ENCODE peak calls at places on chromosomes 11 and 22, in five cellular contexts. X is heart left ventricle, Q is right lobe of liver, C is hepatocyte, Z is fibroblast of lung. J is an unnamed sample. For H3K4me1, the result is how much of the 10 kb centered on the place peaks cover.

GRCh38 chr11:63933459-63933858 is 5.3 kb upstream of the NAA40 start:
- DNase-seq in X (no peak), C (no peak), Q (no peak), Z (no peak), J (no peak)

GRCh38 chr22:19902245-19902699 is 39.3 kb upstream of the COMT start:
- DNase-seq in X (no peak), Z (no peak), C (no peak), Q (no peak), J (no peak)

GRCh38 chr11:77082838-77083552 is 16.2 kb downstream of the CAPN5 start:
- DNase-seq in Q (peak), C (no peak), Z (peak), X (peak), J (peak)

GRCh38 chr22:44931077-44931540 is 78.7 kb downstream of the PHF21B start:
- DNase-seq in X (peak), Z (peak), Q (peak), C (peak), J (no peak)

GRCh38 chr11:47394322-47395224 is 13.8 kb upstream of the SLC39A13 start:
- DNase-seq in C (no peak), X (peak), Q (peak), Z (no peak), J (no peak)

GRCh38 chr11:70544774-70545625 is 146.7 kb downstream of the CTTN start:
- DNase-seq in C (peak), Q (peak), X (peak), Z (no peak), J (no peak)

GRCh38 chr22:47091921-47092700 is 329.7 kb downstream of the TBC1D22A start:
- DNase-seq in Z (no peak), Q (no peak), X (no peak), C (no peak), J (no peak)

GRCh38 chr11:24155792-24156191 is 341.1 kb upstream of the LUZP2 start:
- DNase-seq in C (no peak), Q (no peak), X (no peak), Z (no peak), J (no peak)

GRCh38 chr22:19524170-19525115 is at the start of gene CLDN5:
- DNase-seq in X (peak), Z (peak), C (no peak), Q (no peak), J (no peak)

GRCh38 chr11:79535606-79536005 is 94.8 kb upstream of the TENM4 start:
- DNase-seq in Q (no peak), Z (no peak), X (no peak), C (no peak), J (no peak)

GRCh38 chr22:20624161-20624616 is 116.8 kb downstream of the MED15 start:
- DNase-seq in X (no peak), Z (no peak), Q (no peak), C (no peak), J (no peak)

GRCh38 chr11:103633037-103633788 is 403.2 kb upstream of the DDI1 start:
- DNase-seq in C (no peak), X (no peak), Q (no peak), Z (peak), J (no peak)

GRCh38 chr22:17845340-17845739 is 71.1 kb upstream of the BID start:
- DNase-seq in Q (no peak), X (no peak), C (no peak), Z (no peak), J (no peak)

GRCh38 chr11:58788355-58789023 is 56.0 kb downstream of the GLYATL2 start:
- DNase-seq in Z (peak), C (peak), Q (peak), X (no peak), J (no peak)

GRCh38 chr22:27997538-27997937 is 78.5 kb upstream of the PITPNB start:
- DNase-seq in Z (no peak), X (peak), C (no peak), Q (peak), J (peak)

GRCh38 chr11:12019337-12019736 is 10.9 kb upstream of the DKK3 start:
- DNase-seq in C (peak), X (peak), Q (no peak), Z (peak), J (no peak)

GRCh38 chr11:8357505-8357888 is 93.8 kb upstream of the LMO1 start:
- DNase-seq in X (no peak), Z (no peak), C (no peak), Q (no peak), J (no peak)

GRCh38 chr11:62791501-62792192 is at the start of gene TMEM223:
- DNase-seq in C (peak), Z (peak), Q (peak), X (peak), J (peak)

GRCh38 chr11:62788991-62789390 is 1.8 kb downstream of the TMEM179B start:
- DNase-seq in Q (no peak), Z (no peak), C (no peak), X (no peak), J (no peak)

GRCh38 chr11:62789576-62789975 is 2.2 kb downstream of the TMEM223 start:
- DNase-seq in Z (no peak), Q (no peak), C (no peak), X (no peak), J (no peak)

GRCh38 chr11:62786318-62787004 is 741 bp upstream of the TMEM179B start:
- DNase-seq in X (peak), Q (peak), Z (peak), C (peak), J (peak)

DNA sequence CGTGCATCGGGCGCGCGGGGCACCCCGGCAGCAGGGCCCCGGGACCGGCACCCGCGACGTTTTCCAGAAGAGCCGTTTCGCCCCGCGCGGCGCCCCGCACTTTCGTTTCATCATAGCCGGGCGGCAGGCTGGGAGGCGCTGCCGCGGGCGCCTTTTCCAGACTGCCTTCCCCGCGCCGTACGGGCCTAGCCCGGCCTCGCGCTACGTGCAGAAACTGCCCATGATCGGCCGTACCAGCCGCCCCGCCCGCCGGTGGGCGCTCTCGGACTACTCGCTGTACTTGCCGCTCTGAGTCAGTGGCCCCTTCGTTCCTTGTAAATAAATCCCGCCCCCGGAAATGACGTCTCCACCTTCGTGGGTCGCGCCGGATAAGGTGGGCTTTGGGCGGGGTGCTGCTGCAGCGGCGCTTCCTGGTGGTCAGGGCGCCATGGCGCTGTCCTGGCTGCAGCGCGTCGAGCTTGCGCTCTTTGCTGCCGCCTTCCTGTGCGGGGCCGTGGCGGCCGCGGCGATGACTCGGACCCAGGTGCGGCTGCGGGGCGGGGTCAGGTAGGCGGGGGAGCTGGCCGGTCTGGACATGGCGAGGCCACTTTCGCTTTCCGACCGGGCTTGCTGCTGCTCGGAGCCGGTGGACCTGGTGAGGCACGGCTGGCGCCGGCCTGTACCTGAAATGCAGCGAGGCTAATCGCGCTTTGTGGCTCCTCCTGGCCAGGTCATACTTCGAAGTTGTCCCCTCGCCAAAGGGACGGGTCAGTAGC is at the start of gene TMEM179B:
- DNase-seq in Q (peak), Z (peak), C (peak), X (peak), J (peak)
- H3K27ac ChIP-seq in Q (peak), Z (peak), C (peak), X (peak), J (peak)

GRCh38 chr22:23067691-23068090 is 2.6 kb upstream of the GNAZ start:
- DNase-seq in Z (no peak), C (no peak), X (no peak), Q (no peak), J (no peak)

GRCh38 chr22:23069502-23070357 is 589 bp upstream of the GNAZ start:
- DNase-seq in Z (peak), X (peak), C (peak), Q (peak), J (peak)

GRCh38 chr22:23067023-23067650 is 3.2 kb upstream of the GNAZ start:
- DNase-seq in C (no peak), Z (no peak), Q (no peak), X (peak), J (no peak)

GRCh38 chr22:23068832-23069385 is 1.4 kb upstream of the GNAZ start:
- DNase-seq in Q (no peak), C (no peak), X (no peak), Z (no peak), J (no peak)

GRCh38 chr22:23068096-23068831 is 2.1 kb upstream of the GNAZ start:
- DNase-seq in X (peak), Z (no peak), C (no peak), Q (no peak), J (no peak)
- H3K4me1 ChIP-seq in X (under half), Z (under half), C (under half), Q (under half), J (under half)

GRCh38 chr11:44456544-44457270 is 108.8 kb upstream of the CD82 start:
- DNase-seq in Q (no peak), C (no peak), Z (no peak), X (no peak), J (no peak)
- TF ChIP-seq CTCF in Q (peak), C (no peak), Z (peak), X (no peak), J (no peak)

GRCh38 chr11:120105576-120105975 is 32.3 kb downstream of the TRIM29 start:
- DNase-seq in X (no peak), Z (no peak), C (no peak), Q (no peak), J (no peak)
- H3K27ac ChIP-seq in X (no peak), Z (no peak), C (no peak), Q (no peak), J (no peak)